ENCODE peak calls at places on chromosomes 5 and 9, in seven cellular contexts. W is CD4-positive, CD25-positive, alpha-beta regulatory T cell; G is heart left ventricle; D is RWPE1; I is ovary; H is Panc1; V is neural progenitor cell. S is an unnamed sample.

GRCh38 chr9:93668261-93668871 is 92.0 kb downstream of the PHF2 start:
- DNase-seq in I (peak), H (no peak), G (peak), W (no peak), D (no peak), V (peak), S (no peak)

GRCh38 chr5:174723979-174724483 is 351 bp upstream of the MSX2 start:
- DNase-seq in I (no peak), W (no peak), G (no peak), V (no peak), D (peak), H (no peak), S (peak)

GRCh38 chr9:20903214-20903613 is 128.2 kb downstream of the HACD4 start:
- DNase-seq in H (no peak), G (no peak), V (no peak), W (no peak), I (no peak), D (no peak), S (no peak)

GRCh38 chr5:179319741-179320281 is 25.4 kb downstream of the ADAMTS2 start:
- DNase-seq in W (no peak), I (no peak), D (no peak), H (no peak), G (peak), V (no peak), S (no peak)

GRCh38 chr9:88829276-88829675 is 162.0 kb upstream of the S1PR3 start:
- DNase-seq in V (no peak), W (no peak), D (no peak), H (no peak), G (no peak), I (no peak), S (no peak)

GRCh38 chr9:78014776-78015175 is 16.8 kb downstream of the GNAQ start:
- DNase-seq in I (no peak), H (no peak), W (no peak), G (no peak), D (no peak), V (no peak), S (peak)

GRCh38 chr5:81965510-81965909 is 6.3 kb upstream of the ATG10 start:
- DNase-seq in W (no peak), G (no peak), V (no peak), D (no peak), I (no peak), H (no peak), S (no peak)

GRCh38 chr5:179869101-179869500 is 10.5 kb upstream of the MRNIP start:
- DNase-seq in H (no peak), G (no peak), D (no peak), W (no peak), V (peak), I (no peak), S (peak)

GRCh38 chr5:54457094-54457531 is 1.6 kb downstream of the HSPB3 start:
- DNase-seq in H (no peak), I (peak), G (no peak), D (peak), W (no peak), V (no peak), S (peak)

GRCh38 chr5:116297296-116297814 is 212.5 kb downstream of the COMMD10 start:
- DNase-seq in V (no peak), D (no peak), G (no peak), H (no peak), W (no peak), I (no peak), S (no peak)

GRCh38 chr5:53712327-53712726 is 151.9 kb downstream of the NDUFS4 start:
- DNase-seq in V (no peak), I (no peak), D (no peak), H (no peak), W (no peak), G (no peak), S (no peak)

GRCh38 chr5:36090033-36090432 is 23.4 kb upstream of the UGT3A2 start:
- DNase-seq in D (no peak), I (no peak), H (no peak), W (no peak), G (no peak), V (peak), S (peak)

GRCh38 chr5:81234299-81234698 is 1.2 kb downstream of the CKMT2 start:
- DNase-seq in W (no peak), I (no peak), G (no peak), D (no peak), V (no peak), H (no peak), S (no peak)

GRCh38 chr5:176542135-176542595 is 5.0 kb upstream of the RNF44 start:
- DNase-seq in G (no peak), H (no peak), W (peak), V (no peak), I (peak), D (no peak), S (no peak)

GRCh38 chr5:67809589-67809988 is 406.0 kb upstream of the PIK3R1 start:
- DNase-seq in I (no peak), D (no peak), H (no peak), G (no peak), W (no peak), V (no peak), S (no peak)

GRCh38 chr5:135481908-135482307 is 29.8 kb upstream of the TIFAB start:
- DNase-seq in W (no peak), G (no peak), I (no peak), H (no peak), D (no peak), V (no peak), S (no peak)

GRCh38 chr9:111842313-111842712 is 47.6 kb upstream of the SHOC1 start:
- DNase-seq in W (no peak), V (no peak), D (no peak), G (no peak), H (no peak), I (no peak), S (no peak)

DNA sequence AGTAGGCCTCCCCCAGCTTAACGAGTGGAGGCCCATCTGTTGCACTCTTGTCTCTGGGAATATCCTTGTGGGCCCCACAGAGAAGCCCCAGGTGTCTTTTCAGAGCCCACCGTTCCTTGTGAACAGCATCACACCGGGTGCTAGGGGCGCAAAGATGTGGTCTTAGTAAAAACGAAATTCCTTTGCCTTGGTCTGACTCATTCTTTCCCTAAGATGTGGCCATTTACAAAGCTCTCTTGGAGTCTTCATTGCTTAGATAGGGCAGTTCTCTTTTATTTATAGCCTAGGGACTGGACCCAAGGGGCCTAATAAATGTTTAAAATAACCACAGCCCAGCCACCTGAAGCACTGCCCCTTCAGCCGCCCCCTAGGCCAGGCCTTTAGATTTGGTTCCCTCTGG is 52.8 kb upstream of the RPL26L1 start:
- DNase-seq in D (no peak), V (no peak), H (no peak), I (no peak), G (no peak), W (no peak), S (peak)
- H3K27ac ChIP-seq in D (peak), V (no peak), H (peak), I (peak), G (peak), W (no peak), S (no peak)

GRCh38 chr5:148972958-148973357 is 89.9 kb downstream of the SH3TC2 start:
- DNase-seq in D (peak), G (peak), I (no peak), H (peak), W (no peak), V (no peak), S (no peak)
- H3K27ac ChIP-seq in D (peak), G (peak), I (no peak), H (peak), W (no peak), V (no peak), S (no peak)

GRCh38 chr9:124066783-124067563 is 55.4 kb downstream of the LHX2 start:
- DNase-seq in W (no peak), H (no peak), I (no peak), V (no peak), G (no peak), D (no peak), S (no peak)
- H3K27ac ChIP-seq in W (no peak), H (no peak), I (no peak), V (no peak), G (no peak), D (no peak), S (no peak)

DNA sequence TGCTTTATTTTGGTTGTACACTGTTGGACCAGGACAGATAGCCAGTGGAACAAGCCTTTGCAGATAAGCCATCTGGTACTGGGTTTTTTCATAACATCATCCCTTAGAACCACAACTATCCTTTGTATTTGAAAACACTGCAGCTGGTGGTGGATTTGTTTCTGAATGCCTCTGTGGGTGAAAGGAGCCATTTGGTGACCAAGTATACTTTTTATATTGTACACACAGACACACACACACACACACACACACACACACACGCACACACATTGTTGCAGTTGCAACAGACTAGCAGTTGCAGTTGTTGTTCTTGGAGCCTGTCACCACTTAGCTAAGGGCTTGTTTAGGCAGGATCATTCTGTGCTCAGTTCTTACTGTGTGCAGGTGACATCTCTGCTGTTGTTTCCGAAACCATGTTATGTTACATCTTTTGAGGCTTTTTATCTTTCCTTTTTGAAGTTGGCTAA is 22.9 kb upstream of the CAVIN4 start:
- DNase-seq in V (no peak), G (no peak), D (no peak), I (no peak), W (no peak), H (no peak), S (peak)
- H3K27ac ChIP-seq in V (no peak), G (no peak), D (no peak), I (no peak), W (no peak), H (no peak), S (no peak)

GRCh38 chr5:131289738-131290137 is 25.9 kb downstream of the CDC42SE2 start:
- DNase-seq in W (no peak), V (no peak), D (no peak), H (no peak), G (no peak), I (no peak), S (no peak)
- H3K27ac ChIP-seq in W (peak), V (no peak), D (no peak), H (no peak), G (no peak), I (no peak), S (no peak)

DNA sequence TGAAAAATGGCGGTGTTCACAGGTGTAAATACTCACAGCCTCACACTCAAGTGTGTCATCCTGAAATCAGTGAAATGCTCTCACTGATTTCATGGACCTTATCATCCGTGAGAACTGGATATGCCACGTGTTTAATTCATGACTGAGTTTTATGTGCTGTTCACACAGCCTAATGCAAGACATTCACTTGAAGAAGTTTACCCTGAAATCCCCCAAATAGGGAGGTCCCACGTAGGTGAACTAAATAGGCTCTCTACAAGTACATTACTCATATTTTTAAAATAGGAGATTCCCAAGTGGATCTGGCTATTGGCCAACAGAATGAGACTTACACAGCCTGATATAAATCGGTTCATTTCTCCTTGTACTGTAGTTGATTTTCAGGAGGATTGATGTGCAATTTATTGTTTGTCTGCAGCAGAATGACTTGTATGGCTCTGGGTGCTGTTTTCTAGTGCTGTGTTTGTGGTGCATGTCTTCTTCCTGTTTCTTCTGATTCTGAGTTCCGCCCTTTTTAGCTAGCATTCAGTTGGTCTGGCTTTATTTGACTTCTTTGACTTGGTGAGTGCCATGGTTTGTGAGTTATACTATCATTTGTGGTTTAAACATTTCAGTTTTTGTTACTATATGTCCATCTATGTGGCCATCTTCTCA is 25.1 kb downstream of the TRIO start:
- DNase-seq in W (no peak), H (no peak), G (no peak), I (no peak), V (no peak), D (no peak), S (no peak)
- H3K27ac ChIP-seq in W (no peak), H (peak), G (no peak), I (no peak), V (no peak), D (no peak), S (peak)

GRCh38 chr5:132019337-132019736 is 7.9 kb upstream of the ACSL6 start:
- DNase-seq in D (no peak), H (no peak), I (no peak), V (no peak), G (no peak), W (no peak), S (no peak)

GRCh38 chr5:132017738-132018625 is 6.5 kb upstream of the ACSL6 start:
- DNase-seq in W (no peak), I (no peak), V (no peak), G (peak), H (no peak), D (no peak), S (no peak)

GRCh38 chr5:132013711-132014110 is 2.3 kb upstream of the ACSL6 start:
- DNase-seq in I (no peak), H (no peak), W (no peak), G (peak), D (no peak), V (no peak), S (no peak)

GRCh38 chr5:132017316-132017715 is 5.9 kb upstream of the ACSL6 start:
- DNase-seq in I (no peak), W (no peak), G (no peak), H (no peak), D (no peak), V (no peak), S (no peak)

DNA sequence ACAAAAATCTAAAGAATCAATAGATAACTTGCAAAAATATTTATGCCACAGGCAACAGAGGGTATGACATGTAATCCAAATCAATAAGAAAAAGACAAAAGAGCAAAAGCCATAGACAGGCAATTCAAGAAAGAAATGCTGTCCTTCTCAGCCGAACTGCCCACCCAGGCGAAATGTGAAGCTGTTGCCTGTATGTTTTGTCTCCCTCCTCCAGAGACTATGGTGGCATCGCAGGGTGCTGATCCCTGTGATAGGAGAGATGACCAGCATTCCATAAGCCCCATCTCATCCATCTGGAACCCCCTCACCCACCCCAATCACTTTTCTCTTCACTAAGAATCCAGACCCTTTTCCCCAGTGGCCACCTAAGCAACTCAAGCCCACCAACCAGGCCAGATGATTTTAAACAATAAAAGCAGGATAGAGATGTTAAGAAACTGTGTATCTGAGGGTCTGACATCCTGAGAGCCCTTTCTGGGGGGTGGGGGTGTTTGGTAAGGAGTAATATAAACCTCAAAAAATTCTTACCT is 5.3 kb upstream of the ACSL6 start:
- DNase-seq in I (no peak), H (no peak), G (no peak), D (no peak), V (no peak), W (no peak), S (no peak)
- H3K27ac ChIP-seq in I (no peak), H (no peak), G (no peak), D (no peak), V (no peak), W (no peak), S (no peak)

GRCh38 chr5:103522586-103522985 is 40.0 kb downstream of the NUDT12 start:
- DNase-seq in D (no peak), G (no peak), I (no peak), W (no peak), H (no peak), V (peak), S (peak)

GRCh38 chr5:103525366-103525765 is 37.2 kb downstream of the NUDT12 start:
- DNase-seq in W (no peak), G (no peak), H (no peak), V (no peak), D (no peak), I (no peak), S (no peak)

GRCh38 chr5:103526164-103526915 is 36.2 kb downstream of the NUDT12 start:
- DNase-seq in H (no peak), I (no peak), G (no peak), D (no peak), V (no peak), W (no peak), S (peak)

GRCh38 chr5:103519550-103519949 is 43.0 kb downstream of the NUDT12 start:
- DNase-seq in W (no peak), V (peak), G (no peak), I (no peak), H (no peak), D (no peak), S (peak)

DNA sequence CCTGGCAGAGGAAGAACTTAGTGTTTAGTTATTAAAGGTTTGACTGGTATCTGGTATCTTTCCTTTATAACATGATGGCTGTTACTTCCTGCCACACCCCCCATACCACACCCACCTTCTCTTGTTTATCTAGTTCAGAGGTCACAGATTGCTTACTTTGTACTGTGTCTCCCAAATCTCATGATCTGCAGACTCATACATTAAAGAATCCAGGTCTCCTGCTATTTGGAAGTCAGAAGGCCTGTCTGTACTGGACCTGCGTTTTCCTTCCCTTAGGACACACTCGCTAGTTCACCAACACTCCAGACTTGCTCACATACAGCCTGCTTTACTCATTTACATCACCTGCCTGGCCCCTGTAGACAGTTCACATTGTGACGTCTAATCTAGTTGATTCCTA is 39.3 kb downstream of the NUDT12 start:
- DNase-seq in I (no peak), H (no peak), V (no peak), W (no peak), D (peak), G (no peak), S (no peak)
- H3K27ac ChIP-seq in I (no peak), H (no peak), V (no peak), W (no peak), D (no peak), G (no peak), S (no peak)

DNA sequence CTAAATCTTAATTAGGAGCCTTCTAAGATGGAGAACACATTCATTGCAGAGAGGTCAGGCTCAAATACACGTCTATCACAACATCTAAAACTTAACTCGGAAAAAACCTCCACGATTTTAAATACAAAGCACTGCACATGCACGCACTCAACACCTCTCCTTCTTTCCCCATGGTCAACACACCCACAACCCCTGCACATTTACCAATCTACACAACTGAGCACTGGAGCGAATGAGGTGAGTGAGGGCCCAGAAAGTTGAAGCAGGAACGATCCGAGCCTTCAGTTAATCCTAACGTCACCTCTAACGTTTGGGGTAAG is 278 bp upstream of the NIPSNAP3A start:
- DNase-seq in D (no peak), I (no peak), W (no peak), H (no peak), V (no peak), G (no peak), S (no peak)
- H3K27ac ChIP-seq in D (peak), I (no peak), W (peak), H (peak), V (no peak), G (peak), S (peak)

DNA sequence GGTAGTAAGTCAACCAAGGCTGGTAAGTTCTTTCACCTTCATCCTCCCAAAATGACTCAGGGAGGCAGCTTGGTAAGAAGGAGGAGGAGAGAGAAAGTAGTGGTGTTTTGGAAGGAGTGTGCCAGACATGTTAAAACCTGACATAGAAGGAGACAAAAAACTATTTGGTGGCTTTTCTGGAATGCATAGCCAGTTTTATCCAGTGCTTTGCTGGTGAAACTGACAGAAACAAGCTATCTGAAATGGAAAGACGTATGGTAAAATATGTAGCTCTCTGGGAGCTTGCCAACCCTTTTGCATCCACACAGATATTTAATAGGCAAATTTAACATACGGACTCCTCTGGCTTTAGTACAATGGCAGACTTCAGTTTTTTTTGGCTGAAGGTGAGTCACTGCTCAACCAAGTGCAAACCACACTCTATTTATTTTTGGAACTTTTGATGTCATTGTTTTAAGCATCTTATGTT is 45.4 kb downstream of the RAB14 start:
- DNase-seq in G (no peak), W (no peak), I (no peak), H (no peak), D (peak), V (no peak), S (no peak)
- H3K27ac ChIP-seq in G (no peak), W (peak), I (no peak), H (no peak), D (no peak), V (no peak), S (no peak)

S was measured in cardiac muscle cell.